ENCODE peak calls at places on chromosomes 4 and X, in nine cellular contexts. R is dorsolateral prefrontal cortex; C is bronchial epithelial cell; X is CD8-positive, alpha-beta memory T cell; H is colonic mucosa; T is left ventricle myocardium inferior; V is CD8-positive, alpha-beta T cell; D is adipocyte; Q is ovary. K is an unnamed sample. For H3K27me3, the result is how much of the 10 kb centered on the place peaks cover.

GRCh38 chr4:94827481-94828110 is 69.8 kb downstream of the BMPR1B start:
- DNase-seq in R (no peak), C (peak), X (no peak), H (no peak), T (no peak), V (no peak), D (peak), Q (no peak), K (no peak)

GRCh38 chrX:107748490-107748889 is 27.1 kb downstream of the TSC22D3 start:
- DNase-seq in R (no peak), C (no peak), X (no peak), H (no peak), T (no peak), V (no peak), D (no peak), Q (no peak), K (no peak)

GRCh38 chr4:188986271-188986689 is 847.0 kb downstream of the TRIML1 start:
- DNase-seq in R (no peak), C (peak), X (no peak), H (no peak), T (no peak), V (no peak), D (peak), Q (no peak), K (no peak)

GRCh38 chr4:148065069-148065468 is 333.2 kb downstream of the ARHGAP10 start:
- DNase-seq in R (peak), C (peak), X (no peak), H (no peak), T (no peak), V (no peak), D (peak), Q (peak), K (no peak)

GRCh38 chrX:27186671-27187070 is 276.5 kb downstream of the PPP4R3C start:
- DNase-seq in R (no peak), C (peak), X (peak), H (no peak), T (no peak), V (no peak), D (peak), Q (no peak), K (no peak)

GRCh38 chrX:43741843-43742573 is 85.9 kb downstream of the MAOA start:
- DNase-seq in R (no peak), C (peak), X (no peak), H (no peak), T (no peak), V (no peak), D (peak), Q (no peak), K (no peak)

GRCh38 chr4:53489279-53489889 is 101.9 kb downstream of the LNX1 start:
- DNase-seq in R (no peak), C (peak), X (no peak), H (no peak), T (no peak), V (no peak), D (peak), Q (no peak), K (no peak)

GRCh38 chr4:8165374-8165896 is 6.8 kb upstream of the ABLIM2 start:
- DNase-seq in R (no peak), C (peak), X (no peak), H (no peak), T (no peak), V (no peak), D (peak), Q (no peak), K (no peak)

GRCh38 chrX:53969540-53969939 is 74.7 kb downstream of the PHF8 start:
- DNase-seq in R (no peak), C (no peak), X (no peak), H (no peak), T (no peak), V (no peak), D (no peak), Q (no peak), K (no peak)

GRCh38 chr4:54225671-54226398 is 3.3 kb upstream of the PDGFRA start:
- DNase-seq in R (no peak), C (no peak), X (no peak), H (no peak), T (no peak), V (no peak), D (peak), Q (peak), K (no peak)

GRCh38 chrX:134990475-134991473 is at the start of gene SMIM10:
- DNase-seq in R (peak), C (peak), X (peak), H (peak), T (peak), V (no peak), D (peak), Q (peak), K (peak)

GRCh38 chrX:40054793-40055192 is 43.0 kb downstream of the BCOR start:
- DNase-seq in R (no peak), C (peak), X (no peak), H (no peak), T (no peak), V (no peak), D (no peak), Q (no peak), K (no peak)

GRCh38 chr4:3308691-3309090 is 15.9 kb downstream of the RGS12 start:
- DNase-seq in R (peak), C (no peak), X (no peak), H (no peak), T (no peak), V (no peak), D (no peak), Q (no peak), K (no peak)

GRCh38 chr4:8599657-8600056 is 7.1 kb downstream of the CPZ start:
- DNase-seq in R (no peak), C (no peak), X (no peak), H (no peak), T (no peak), V (no peak), D (peak), Q (peak), K (no peak)

GRCh38 chrX:119734897-119735339 is 23.5 kb upstream of the SOWAHD start:
- DNase-seq in R (peak), C (no peak), X (no peak), H (no peak), T (peak), V (no peak), D (no peak), Q (no peak), K (no peak)

DNA sequence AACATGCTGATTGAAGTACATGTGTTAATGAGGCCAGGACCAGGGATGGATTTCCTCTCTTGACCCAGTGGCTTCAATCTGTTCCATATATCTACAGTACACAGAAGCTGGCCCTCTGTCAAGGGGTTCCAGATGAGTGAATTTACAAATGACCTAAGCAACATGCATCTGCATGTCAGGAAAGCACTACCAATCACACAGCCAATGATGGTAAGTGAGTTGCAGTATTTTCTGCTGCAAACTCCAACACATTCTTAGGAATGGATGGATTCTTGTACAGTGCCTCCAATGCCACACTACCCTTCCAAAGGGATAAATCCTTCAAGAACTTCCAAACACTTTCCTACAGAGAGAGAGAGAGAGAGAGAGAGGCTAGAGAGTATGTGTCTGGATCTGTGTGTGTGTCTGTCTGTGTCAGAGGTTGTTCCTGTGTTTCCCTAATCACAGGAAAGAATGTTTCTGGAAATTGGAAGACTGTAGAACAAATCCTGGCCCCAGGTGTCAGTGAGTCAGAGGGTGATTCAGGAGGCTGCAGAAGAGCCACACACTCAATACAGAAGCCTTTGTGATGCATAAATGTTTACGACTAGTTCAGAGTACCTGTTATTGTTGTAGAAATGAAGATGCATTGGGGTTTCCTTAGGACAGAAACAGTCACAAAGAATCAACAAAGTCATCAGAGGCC is 107.5 kb downstream of the GUCY2F start:
- DNase-seq in R (no peak), C (peak), X (no peak), H (no peak), T (no peak), V (no peak), D (no peak), Q (no peak), K (no peak)
- H3K27me3 ChIP-seq in R (half or more), C (under half), X (under half), H (under half), T (under half), V (under half), D (under half), Q (under half), K (under half)

DNA sequence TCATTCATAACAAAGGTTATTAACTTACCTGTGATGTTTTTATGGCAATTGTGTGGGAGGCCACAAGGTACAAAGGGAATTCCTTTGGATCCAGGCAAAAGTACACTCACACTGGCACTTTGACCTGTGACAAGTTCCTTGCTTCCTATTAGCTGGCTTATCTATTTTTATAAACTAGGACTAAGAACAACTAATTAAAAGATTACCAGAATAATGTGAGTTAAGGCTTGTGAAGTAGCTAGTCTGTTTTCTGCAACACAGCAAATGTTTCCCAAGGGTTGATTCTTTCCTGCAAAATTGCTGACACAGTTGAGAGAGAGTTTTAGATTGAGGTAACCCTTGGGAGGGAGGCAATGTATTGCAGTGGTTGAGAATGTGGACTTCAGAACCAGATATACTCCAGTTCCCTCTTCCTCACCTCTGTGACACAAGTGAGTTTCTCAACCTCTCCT is 107.9 kb downstream of the CPEB2 start:
- DNase-seq in R (no peak), C (no peak), X (no peak), H (peak), T (no peak), V (no peak), D (no peak), Q (no peak), K (no peak)
- H3K27me3 ChIP-seq in R (under half), C (under half), X (under half), H (under half), T (under half), V (under half), D (under half), Q (under half), K (under half)

GRCh38 chr4:110612631-110613269 is 10.1 kb downstream of the PITX2 start:
- DNase-seq in R (no peak), C (no peak), X (no peak), H (no peak), T (no peak), V (no peak), D (no peak), Q (no peak), K (no peak)

GRCh38 chr4:110615366-110616161 is 7.3 kb downstream of the PITX2 start:
- DNase-seq in R (no peak), C (no peak), X (no peak), H (no peak), T (no peak), V (no peak), D (no peak), Q (no peak), K (no peak)

GRCh38 chr4:110614981-110615365 is 7.9 kb downstream of the PITX2 start:
- DNase-seq in R (no peak), C (no peak), X (no peak), H (no peak), T (no peak), V (no peak), D (no peak), Q (no peak), K (no peak)

GRCh38 chr4:110613710-110614109 is 9.2 kb downstream of the PITX2 start:
- DNase-seq in R (no peak), C (no peak), X (no peak), H (no peak), T (no peak), V (no peak), D (no peak), Q (no peak), K (no peak)

GRCh38 chr4:110614173-110614948 is 8.5 kb downstream of the PITX2 start:
- DNase-seq in R (no peak), C (no peak), X (no peak), H (no peak), T (no peak), V (no peak), D (no peak), Q (no peak), K (no peak)
- H3K27me3 ChIP-seq in R (half or more), C (half or more), X (half or more), H (half or more), T (half or more), V (half or more), D (under half), Q (under half), K (half or more)

GRCh38 chr4:190015538-190016368 is 11.3 kb downstream of the FRG2 start:
- DNase-seq in R (no peak), C (no peak), X (no peak), H (no peak), T (no peak), V (no peak), D (no peak), Q (no peak), K (no peak)

GRCh38 chr4:190017357-190018200 is 9.5 kb downstream of the FRG2 start:
- DNase-seq in R (no peak), C (no peak), X (no peak), H (no peak), T (no peak), V (no peak), D (no peak), Q (no peak), K (no peak)

GRCh38 chr4:190016369-190017289 is 10.4 kb downstream of the FRG2 start:
- DNase-seq in R (no peak), C (no peak), X (no peak), H (no peak), T (no peak), V (no peak), D (no peak), Q (no peak), K (no peak)

GRCh38 chr4:190018201-190018920 is 8.7 kb downstream of the FRG2 start:
- DNase-seq in R (no peak), C (no peak), X (no peak), H (no peak), T (no peak), V (no peak), D (no peak), Q (no peak), K (no peak)

GRCh38 chr4:190014771-190015537 is 12.1 kb downstream of the FRG2 start:
- DNase-seq in R (no peak), C (no peak), X (no peak), H (no peak), T (no peak), V (no peak), D (no peak), Q (no peak), K (no peak)
- H3K27me3 ChIP-seq in R (half or more), C (under half), X (under half), H (under half), T (half or more), V (under half), D (under half), Q (under half), K (under half)

GRCh38 chr4:104493071-104493831 is 1.4 kb downstream of the CXXC4 start:
- DNase-seq in R (no peak), C (no peak), X (no peak), H (no peak), T (no peak), V (no peak), D (no peak), Q (no peak), K (no peak)
- H3K27me3 ChIP-seq in R (under half), C (under half), X (under half), H (under half), T (under half), V (under half), D (under half), Q (under half), K (under half)

DNA sequence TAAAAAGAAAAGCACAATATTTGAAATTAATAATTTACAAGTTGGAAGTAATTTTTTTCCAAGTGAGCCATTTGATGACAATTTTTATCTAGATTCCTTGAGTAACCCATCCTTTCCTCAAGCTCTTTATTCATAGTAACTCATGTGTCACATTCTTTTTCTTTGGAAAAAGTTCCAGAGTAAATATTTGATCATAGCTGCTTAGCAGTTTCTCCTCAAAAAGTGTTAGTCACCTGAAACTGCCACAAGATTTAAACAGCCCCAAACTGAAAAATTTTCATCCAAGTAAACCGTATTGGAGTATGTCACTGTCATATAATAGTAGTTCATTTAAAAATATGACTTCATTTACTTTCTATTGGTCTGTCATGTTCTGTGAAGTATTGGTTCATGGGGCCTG is 94.6 kb upstream of the CASK start:
- DNase-seq in R (no peak), C (peak), X (no peak), H (no peak), T (no peak), V (no peak), D (no peak), Q (no peak), K (no peak)
- H3K27me3 ChIP-seq in R (under half), C (under half), X (under half), H (under half), T (under half), V (under half), D (under half), Q (under half), K (under half)

GRCh38 chr4:4752025-4752424 is 107.4 kb upstream of the MSX1 start:
- DNase-seq in R (no peak), C (peak), X (no peak), H (no peak), T (no peak), V (no peak), D (no peak), Q (no peak), K (no peak)

GRCh38 chr4:4750187-4750586 is 109.3 kb upstream of the MSX1 start:
- DNase-seq in R (no peak), C (no peak), X (no peak), H (no peak), T (no peak), V (no peak), D (no peak), Q (no peak), K (no peak)

DNA sequence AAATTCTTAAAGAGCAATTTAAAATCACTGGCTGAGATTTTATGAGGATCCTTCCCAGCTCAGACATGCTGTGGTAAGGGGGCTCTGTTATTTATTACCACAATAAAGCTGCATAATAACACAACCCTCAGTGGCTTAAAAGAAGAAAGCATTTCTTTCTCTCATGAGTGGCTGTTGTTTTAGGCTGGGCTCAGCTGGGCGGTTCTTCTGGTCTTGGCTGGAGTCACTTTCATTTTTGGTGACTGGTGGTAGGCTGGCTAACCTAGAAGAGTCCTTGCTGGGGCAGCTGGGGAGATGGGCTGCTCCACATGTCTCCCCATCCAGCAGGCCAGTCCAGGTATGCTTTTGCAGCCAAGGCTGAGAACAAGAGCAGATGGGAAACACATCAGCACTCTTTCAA is 113.0 kb upstream of the MSX1 start:
- DNase-seq in R (no peak), C (no peak), X (no peak), H (no peak), T (no peak), V (no peak), D (no peak), Q (no peak), K (no peak)
- H3K27me3 ChIP-seq in R (under half), C (under half), X (under half), H (under half), T (under half), V (under half), D (under half), Q (under half), K (under half)

K was measured in thoracic aorta.